ENCODE peak calls at places on chromosomes 6 and 20, in eight cellular contexts. B, Q, Z, X, W, T, K and S are unnamed samples.
A peak's percentile ranks its signal among the peaks of the same experiment; 100 is the strongest.

GRCh38 chr6:139250296-139251274 is 41.2 kb downstream of the TXLNB start:
- DNase-seq in B (no peak), Q (peak; percentile 59), Z (peak; percentile 38), X (peak; percentile 34), W (peak; percentile 72), T (peak; percentile 58), K (peak; percentile 60), S (peak; percentile 33)

GRCh38 chr6:36285187-36285612 is 15.3 kb downstream of the PNPLA1 start:
- DNase-seq in B (no peak), Q (no peak), Z (no peak), X (no peak), W (no peak), T (no peak), K (no peak), S (no peak)

GRCh38 chr6:167791036-167791779 is 35.5 kb upstream of the AFDN start:
- DNase-seq in B (peak; percentile 26), Q (no peak), Z (no peak), X (no peak), W (no peak), T (peak; percentile 53), K (no peak), S (peak; percentile 59)

GRCh38 chr6:44234101-44235090 is 11.0 kb downstream of the SLC29A1 start:
- DNase-seq in B (no peak), Q (peak; percentile 73), Z (peak; percentile 75), X (peak; percentile 91), W (peak; percentile 84), T (peak; percentile 78), K (peak; percentile 65), S (no peak)

GRCh38 chr6:56385981-56386593 is 138.7 kb upstream of the COL21A1 start:
- DNase-seq in B (no peak), Q (no peak), Z (no peak), X (no peak), W (no peak), T (no peak), K (no peak), S (no peak)

GRCh38 chr6:156776470-156776840 is 723 bp upstream of the ARID1B start:
- DNase-seq in B (no peak), Q (peak; percentile 44), Z (no peak), X (no peak), W (no peak), T (peak; percentile 59), K (peak; percentile 24), S (no peak)

GRCh38 chr20:46118481-46119020 is 437 bp downstream of the CD40 start:
- DNase-seq in B (no peak), Q (no peak), Z (no peak), X (peak; percentile 61), W (peak; percentile 55), T (no peak), K (no peak), S (peak; percentile 59)

GRCh38 chr6:44256291-44257006 is 879 bp downstream of the SLC35B2 start:
- DNase-seq in B (no peak), Q (no peak), Z (no peak), X (no peak), W (no peak), T (no peak), K (no peak), S (peak; percentile 44)

GRCh38 chr6:155201461-155202226 is 62.2 kb upstream of the CLDN20 start:
- DNase-seq in B (no peak), Q (peak; percentile 87), Z (no peak), X (no peak), W (no peak), T (no peak), K (peak; percentile 56), S (peak; percentile 63)

GRCh38 chr6:134740473-134741192 is 209.3 kb downstream of the ALDH8A1 start:
- DNase-seq in B (no peak), Q (peak; percentile 60), Z (no peak), X (no peak), W (no peak), T (no peak), K (peak; percentile 76), S (peak; percentile 20)

GRCh38 chr20:40654876-40655275 is 34.2 kb downstream of the MAFB start:
- DNase-seq in B (no peak), Q (no peak), Z (peak; percentile 91), X (no peak), W (no peak), T (no peak), K (peak; percentile 12), S (no peak)

GRCh38 chr6:40520683-40521082 is 66.5 kb downstream of the LRFN2 start:
- DNase-seq in B (no peak), Q (no peak), Z (no peak), X (no peak), W (no peak), T (no peak), K (no peak), S (no peak)
- TF ChIP-seq CTCF in B (no peak), Q (no peak), Z (no peak), X (no peak), W (no peak), T (no peak), K (no peak), S (no peak)

GRCh38 chr6:165178056-165178455 is 131.3 kb downstream of the C6orf118 start:
- DNase-seq in B (no peak), Q (no peak), Z (no peak), X (no peak), W (no peak), T (no peak), K (no peak), S (peak; percentile 70)
- H3K27ac ChIP-seq in B (no peak overlapping the region), Q (no peak overlapping the region), Z (no peak overlapping the region), X (no peak overlapping the region), W (no peak overlapping the region), T (no peak overlapping the region), K (no peak overlapping the region), S (peak overlapping the region; percentile 80)

DNA sequence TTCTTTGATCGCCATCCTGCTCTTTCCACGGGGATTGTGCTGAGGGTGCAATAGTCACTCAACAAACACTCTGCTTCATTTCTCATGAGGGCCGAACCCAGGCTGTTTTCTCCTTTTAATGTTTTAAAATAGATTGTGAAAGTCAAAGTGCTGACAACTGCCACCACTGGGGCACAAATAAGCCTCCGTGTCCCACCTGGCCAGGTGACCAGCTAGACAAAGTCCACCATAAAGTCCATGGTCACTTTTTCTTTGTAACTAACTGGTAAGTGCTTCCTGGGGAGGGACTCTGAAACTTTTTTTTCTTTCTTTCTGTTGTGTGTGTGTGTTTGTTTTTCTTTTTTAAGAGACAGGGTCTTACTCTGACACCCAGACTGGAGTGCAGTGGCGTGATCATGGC is 219.8 kb downstream of the LY86 start:
- DNase-seq in B (no peak), Q (no peak), Z (no peak), X (no peak), W (no peak), T (no peak), K (no peak), S (no peak)
- TF ChIP-seq CTCF in B (no peak), Q (no peak), Z (no peak), X (no peak), W (no peak), T (no peak), K (no peak), S (no peak)

DNA sequence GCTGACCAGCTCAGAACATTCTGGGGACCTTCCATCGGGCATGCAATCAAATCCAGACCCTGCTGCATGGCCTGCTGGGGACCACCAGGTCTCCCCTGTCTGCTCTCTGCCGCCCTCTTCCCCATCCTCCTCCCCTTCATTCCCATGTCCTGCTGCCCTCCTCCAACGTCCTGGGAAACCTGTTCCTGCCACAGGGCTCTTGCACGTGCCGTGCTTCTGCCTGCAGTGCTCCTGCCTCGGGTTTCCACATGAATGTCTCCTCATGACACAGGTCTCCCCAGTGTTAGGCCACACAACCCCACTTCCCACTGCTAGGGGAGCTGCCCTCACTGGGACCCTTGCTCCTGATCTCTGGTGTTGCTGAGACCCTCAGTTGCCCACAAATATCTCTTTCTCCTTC is 37.2 kb downstream of the SULF2 start:
- DNase-seq in B (no peak), Q (no peak), Z (no peak), X (no peak), W (no peak), T (no peak), K (no peak), S (no peak)
- H3K27ac ChIP-seq in B (no peak overlapping the region), Q (no peak overlapping the region), Z (peak overlapping the region; percentile 39), X (peak overlapping the region; percentile 5), W (no peak overlapping the region), T (no peak overlapping the region), K (no peak overlapping the region), S (peak overlapping the region; percentile 78)